ENCODE peak calls at places on chromosomes 7 and 10, in nine cellular contexts. Z is hepatic stellate cell; M is nephron progenitor cell; F is activated CD4-positive, alpha-beta T cell treated with anti-CD3 and anti-CD28 coated beads, Interleukin-2, amount 10 ng/mL, durations not matched to agents 7 days and 5 days; A is progenitor cell of endocrine pancreas; S is CMK; E is ACHN; X is KG1; O is mammary epithelial cell. L is an unnamed sample.

GRCh38 chr7:7424151-7424873 is 111.4 kb downstream of the COL28A1 start:
- DNase-seq in Z (peak), M (peak), F (peak), A (peak), S (peak), E (peak), X (no peak), O (peak), L (peak)

GRCh38 chr7:116447980-116448839 is 51.3 kb upstream of the CAV2 start:
- DNase-seq in Z (no peak), M (no peak), F (no peak), A (no peak), S (no peak), E (no peak), X (no peak), O (no peak), L (no peak)

GRCh38 chr10:129517680-129518057 is 50.6 kb downstream of the MGMT start:
- DNase-seq in Z (no peak), M (no peak), F (no peak), A (no peak), S (no peak), E (no peak), X (no peak), O (no peak), L (no peak)

GRCh38 chr7:73567701-73568685 is 10.4 kb downstream of the TBL2 start:
- DNase-seq in Z (no peak), M (no peak), F (no peak), A (no peak), S (no peak), E (no peak), X (no peak), O (peak), L (no peak)

GRCh38 chr7:27082171-27082570 is 13.6 kb downstream of the HOXA1 start:
- DNase-seq in Z (no peak), M (no peak), F (no peak), A (no peak), S (no peak), E (peak), X (no peak), O (peak), L (no peak)

GRCh38 chr7:16926861-16927260 is 45.1 kb upstream of the AGR3 start:
- DNase-seq in Z (no peak), M (no peak), F (no peak), A (no peak), S (no peak), E (no peak), X (no peak), O (no peak), L (no peak)

GRCh38 chr7:130417215-130417614 is 23.6 kb downstream of the CEP41 start:
- DNase-seq in Z (no peak), M (no peak), F (peak), A (no peak), S (no peak), E (no peak), X (no peak), O (no peak), L (no peak)

GRCh38 chr10:101938316-101939272 is 95.0 kb upstream of the KCNIP2 start:
- DNase-seq in Z (peak), M (peak), F (no peak), A (no peak), S (no peak), E (no peak), X (no peak), O (peak), L (no peak)

GRCh38 chr10:43396061-43396927 is 12.7 kb downstream of the HNRNPF start:
- DNase-seq in Z (peak), M (peak), F (peak), A (peak), S (no peak), E (peak), X (peak), O (peak), L (peak)

GRCh38 chr10:34918060-34918840 is 103.2 kb upstream of the PARD3 start:
- DNase-seq in Z (no peak), M (peak), F (no peak), A (no peak), S (no peak), E (no peak), X (no peak), O (no peak), L (no peak)

GRCh38 chr7:151990567-151990966 is 34.3 kb downstream of the GALNTL5 start:
- DNase-seq in Z (no peak), M (no peak), F (no peak), A (no peak), S (no peak), E (peak), X (no peak), O (no peak), L (no peak)

GRCh38 chr7:4634166-4634565 is 47.9 kb upstream of the FOXK1 start:
- DNase-seq in Z (no peak), M (no peak), F (no peak), A (no peak), S (no peak), E (no peak), X (no peak), O (no peak), L (no peak)

GRCh38 chr7:98879198-98879988 is 1.1 kb downstream of the TRRAP start:
- DNase-seq in Z (no peak), M (no peak), F (peak), A (no peak), S (no peak), E (peak), X (no peak), O (peak), L (no peak)

GRCh38 chr10:43194861-43195260 is 56.6 kb downstream of the CSGALNACT2 start:
- DNase-seq in Z (no peak), M (no peak), F (peak), A (no peak), S (no peak), E (no peak), X (no peak), O (no peak), L (peak)